ENCODE peak calls at places on chromosomes 7 and 10, in six cellular contexts. C is IMR-90, M is A549, Y is GM12878, E is K562, S is HepG2. T is an unnamed sample.

GRCh38 chr10:79219276-79219957 is 127.9 kb upstream of the PPIF start:
- DNase-seq in S (no peak), M (no peak), Y (no peak), E (no peak), C (peak; percentile 52), T (no peak)

GRCh38 chr10:46550795-46551700 is 5.4 kb downstream of the GPRIN2 start:
- DNase-seq in C (no peak), Y (no peak), E (peak; percentile 59), S (no peak), M (no peak), T (no peak)

GRCh38 chr7:3710531-3710930 is 409.5 kb downstream of the SDK1 start:
- DNase-seq in Y (no peak), S (no peak), E (no peak), M (no peak), C (no peak), T (no peak)

GRCh38 chr7:105909742-105910141 is 33.3 kb upstream of the ATXN7L1 start:
- DNase-seq in Y (no peak), C (no peak), S (no peak), E (no peak), M (no peak), T (no peak)

GRCh38 chr7:107742678-107743566 is 1.0 kb upstream of the CBLL1 start:
- DNase-seq in M (no peak), E (no peak), S (no peak), C (no peak), Y (peak; percentile 56), T (peak; percentile 40)

GRCh38 chr7:16365177-16365576 is 56.2 kb downstream of the CRPPA start:
- DNase-seq in E (no peak), C (no peak), Y (no peak), M (no peak), S (no peak), T (no peak)

GRCh38 chr10:80659284-80659683 is 121.6 kb downstream of the SH2D4B start:
- DNase-seq in M (no peak), C (no peak), Y (no peak), E (no peak), S (no peak), T (no peak)

GRCh38 chr7:131859162-131859821 is 302.9 kb upstream of the PODXL start:
- DNase-seq in Y (peak; percentile 5), C (peak; percentile 62), S (peak; percentile 18), M (peak; percentile 77), E (peak; percentile 72), T (peak; percentile 82)

GRCh38 chr7:152574892-152575511 is 100.9 kb downstream of the XRCC2 start:
- DNase-seq in S (no peak), Y (peak; percentile 56), E (no peak), C (no peak), M (no peak), T (no peak)

GRCh38 chr10:105761861-105762260 is 1120.8 kb downstream of the SORCS3 start:
- DNase-seq in C (no peak), S (no peak), E (no peak), Y (no peak), M (no peak), T (no peak)

GRCh38 chr7:141355057-141355456 is 196.2 kb upstream of the AGK start:
- DNase-seq in M (no peak), Y (no peak), E (no peak), S (no peak), C (no peak), T (no peak)

GRCh38 chr10:79407811-79408795 is 37.3 kb downstream of the ZCCHC24 start:
- DNase-seq in E (no peak), Y (no peak), S (no peak), C (peak; percentile 66), M (no peak), T (no peak)

GRCh38 chr7:1055084-1055450 is 10.7 kb downstream of the GPR146 start:
- DNase-seq in S (no peak), Y (no peak), M (no peak), E (peak; percentile 95), C (peak; percentile 26), T (peak; percentile 69)

GRCh38 chr7:72114129-72114528 is 298.0 kb downstream of the CALN1 start:
- DNase-seq in M (no peak), C (no peak), S (no peak), E (no peak), Y (no peak), T (no peak)

GRCh38 chr7:20217193-20217948 is at the start of gene MACC1:
- DNase-seq in M (no peak), S (no peak), Y (peak; percentile 96), C (no peak), E (peak; percentile 91), T (no peak)

GRCh38 chr7:26151096-26151495 is 902 bp upstream of the NFE2L3 start:
- DNase-seq in E (no peak), M (no peak), Y (no peak), C (no peak), S (no peak), T (no peak)

GRCh38 chr10:70652761-70653657 is 19.3 kb upstream of the ADAMTS14 start:
- DNase-seq in S (no peak), E (peak; percentile 83), C (peak; percentile 98), Y (no peak), M (no peak), T (no peak)

GRCh38 chr10:32751582-32751981 is 206.4 kb downstream of the ITGB1 start:
- DNase-seq in M (no peak), C (no peak), E (no peak), Y (no peak), S (no peak), T (no peak)

GRCh38 chr10:66550351-66550750 is 375.5 kb upstream of the LRRTM3 start:
- DNase-seq in C (no peak), Y (no peak), S (no peak), M (no peak), E (no peak), T (no peak)

GRCh38 chr7:17371656-17372524 is 73.4 kb downstream of the AHR start:
- DNase-seq in Y (no peak), C (peak; percentile 99), M (peak; percentile 92), S (peak; percentile 17), E (peak; percentile 7), T (no peak)

GRCh38 chr7:38189256-38189938 is 11.4 kb downstream of the STARD3NL start:
- DNase-seq in C (peak; percentile 33), Y (no peak), S (no peak), M (no peak), E (no peak), T (no peak)

GRCh38 chr7:38185395-38185920 is 7.4 kb downstream of the STARD3NL start:
- DNase-seq in Y (no peak), S (no peak), C (no peak), E (peak; percentile 33), M (no peak), T (no peak)

GRCh38 chr7:38187794-38188472 is 9.9 kb downstream of the STARD3NL start:
- DNase-seq in S (no peak), M (no peak), E (no peak), C (no peak), Y (no peak), T (no peak)

GRCh38 chr7:38185938-38186337 is 7.9 kb downstream of the STARD3NL start:
- DNase-seq in M (no peak), Y (no peak), S (no peak), C (no peak), E (no peak), T (no peak)

GRCh38 chr7:38186593-38187314 is 8.7 kb downstream of the STARD3NL start:
- DNase-seq in Y (no peak), S (no peak), E (no peak), C (peak; percentile 61), M (peak; percentile 42), T (no peak)
- TF ChIP-seq BHLHE40 in Y (no peak), S (no peak), E (no peak), C (no peak), M (no peak), T (no peak)

GRCh38 chr7:114083714-114084113 is 164.9 kb upstream of the PPP1R3A start:
- DNase-seq in C (no peak), M (no peak), S (no peak), Y (no peak), E (no peak), T (no peak)
- TF ChIP-seq BHLHE40 in C (no peak), M (no peak), S (no peak), Y (no peak), E (no peak), T (no peak)

DNA sequence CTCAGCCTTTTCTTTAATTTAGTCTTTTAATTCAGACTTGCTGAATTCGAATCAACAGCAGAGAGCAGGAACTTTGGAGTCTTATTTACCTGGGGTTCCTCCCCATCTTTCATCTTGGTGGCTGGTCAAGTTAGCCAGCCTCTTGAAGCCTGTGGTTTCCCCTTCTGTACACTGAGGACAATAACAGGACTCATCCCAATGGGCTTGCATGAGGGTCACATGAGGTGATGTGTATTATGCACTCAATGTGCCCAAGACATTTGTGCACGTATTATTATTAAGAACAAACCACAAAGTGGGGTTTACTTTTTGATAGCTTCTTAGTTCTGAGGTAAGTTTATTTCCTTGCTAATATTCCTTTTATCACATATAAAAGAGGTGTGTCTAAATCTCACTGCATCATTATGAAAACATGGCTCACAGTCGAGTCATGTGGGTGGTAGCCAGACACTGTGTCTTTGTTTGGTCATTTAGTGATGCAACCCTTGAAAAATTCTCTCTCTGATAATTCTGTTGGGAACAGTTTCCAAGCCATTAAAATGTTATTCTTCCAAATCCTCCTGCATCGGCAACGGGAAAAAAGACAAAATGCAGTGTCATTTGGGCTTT is 86.5 kb upstream of the GRB10 start:
- DNase-seq in M (peak; percentile 68), S (peak; percentile 8), Y (no peak), E (no peak), C (peak; percentile 87), T (no peak)
- TF ChIP-seq BHLHE40 in M (no peak), S (no peak), Y (no peak), E (no peak), C (peak; percentile 14), T (no peak)

DNA sequence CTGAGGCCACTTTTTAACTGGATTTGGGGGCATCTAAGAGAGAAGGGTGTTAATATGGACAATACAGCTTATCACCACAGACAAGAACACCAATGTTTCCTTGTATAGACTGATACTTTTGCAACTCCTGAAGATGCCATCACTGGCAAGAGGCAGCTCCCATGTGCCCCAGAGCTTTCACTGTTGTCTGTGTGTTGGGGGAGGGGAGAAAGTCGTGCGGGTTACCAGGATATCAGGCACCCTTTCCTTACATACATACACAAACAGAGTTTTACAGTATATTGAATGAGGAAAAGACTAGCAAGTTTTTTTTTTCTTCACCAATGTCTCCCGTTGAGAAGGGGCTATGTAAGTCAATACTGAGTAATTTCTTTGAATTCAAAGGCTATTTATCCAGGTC is 4.1 kb upstream of the DLX6 start:
- DNase-seq in S (no peak), Y (no peak), M (no peak), E (no peak), C (no peak), T (no peak)
- TF ChIP-seq BHLHE40 in S (no peak), Y (no peak), M (no peak), E (no peak), C (no peak), T (no peak)

GRCh38 chr10:126904807-126905686 is at the start of gene DOCK1:
- DNase-seq in S (peak; percentile 37), M (peak; percentile 75), C (peak; percentile 68), E (no peak), Y (no peak), T (peak; percentile 86)
- TF ChIP-seq BHLHE40 in S (no peak), M (no peak), C (no peak), E (no peak), Y (no peak), T (no peak)

GRCh38 chr10:121910673-121911420 is 17.0 kb downstream of the ATE1 start:
- DNase-seq in E (peak; percentile 16), M (peak; percentile 68), C (peak; percentile 81), S (no peak), Y (no peak), T (no peak)
- TF ChIP-seq BHLHE40 in E (no peak), M (no peak), C (no peak), S (no peak), Y (no peak), T (no peak)

GRCh38 chr10:76779821-76780281 is 857.8 kb downstream of the KCNMA1 start:
- DNase-seq in S (no peak), M (no peak), C (no peak), E (no peak), Y (no peak), T (no peak)
- TF ChIP-seq BHLHE40 in S (no peak), M (no peak), C (no peak), E (no peak), Y (no peak), T (no peak)

T was measured in HEK293T.